ENCODE peak calls at places on chromosomes 4 and X, in five cellular contexts. Y, Z, N, E and A are unnamed samples.

GRCh38 chr4:99506781-99507180 is 4.0 kb upstream of the C4orf17 start:
- DNase-seq in N (no peak), Y (no peak), E (no peak), Z (no peak), A (no peak)

GRCh38 chr4:100566396-100566795 is 48.6 kb upstream of the EMCN start:
- DNase-seq in Z (no peak), Y (no peak), N (no peak), E (no peak), A (no peak)

GRCh38 chr4:186904104-186904503 is 180.4 kb upstream of the FAT1 start:
- DNase-seq in Y (no peak), Z (peak), E (no peak), N (no peak), A (peak)

GRCh38 chr4:42293967-42294822 is 103.1 kb upstream of the SHISA3 start:
- DNase-seq in E (no peak), N (no peak), Y (no peak), Z (no peak), A (no peak)

GRCh38 chrX:86322913-86323312 is 174.7 kb downstream of the DACH2 start:
- DNase-seq in Y (no peak), N (no peak), E (no peak), Z (no peak), A (no peak)

GRCh38 chr4:21126113-21126512 is 425.9 kb downstream of the PACRGL start:
- DNase-seq in N (no peak), Z (no peak), Y (no peak), E (no peak), A (no peak)

GRCh38 chrX:71195959-71196727 is 26.9 kb upstream of the GJB1 start:
- DNase-seq in E (no peak), Z (no peak), Y (no peak), N (peak), A (no peak)

GRCh38 chr4:139912423-139912822 is 241.6 kb downstream of the MAML3 start:
- DNase-seq in Y (no peak), E (no peak), Z (peak), N (no peak), A (no peak)

GRCh38 chrX:68980906-68981616 is 152.2 kb downstream of the EFNB1 start:
- DNase-seq in N (peak), E (no peak), Z (no peak), Y (no peak), A (no peak)

GRCh38 chr4:1982124-1983052 is 26.4 kb downstream of the NELFA start:
- DNase-seq in N (no peak), E (no peak), Y (no peak), Z (no peak), A (no peak)

GRCh38 chr4:187664011-187664410 is 331.6 kb upstream of the ZFP42 start:
- DNase-seq in N (no peak), E (no peak), Y (no peak), Z (no peak), A (no peak)

GRCh38 chr4:1364748-1365147 is 17.7 kb downstream of the UVSSA start:
- DNase-seq in E (no peak), N (no peak), Z (no peak), Y (no peak), A (no peak)

GRCh38 chr4:33914386-33914785 is 2329.9 kb downstream of the ARAP2 start:
- DNase-seq in E (no peak), Z (no peak), Y (no peak), N (no peak), A (no peak)

GRCh38 chrX:106692425-106693075 is 34.0 kb upstream of the RNF128 start:
- DNase-seq in E (no peak), N (no peak), Y (no peak), Z (no peak), A (no peak)

GRCh38 chr4:176883108-176883550 is 90.4 kb upstream of the VEGFC start:
- DNase-seq in Z (peak), N (no peak), Y (no peak), E (no peak), A (peak)

DNA sequence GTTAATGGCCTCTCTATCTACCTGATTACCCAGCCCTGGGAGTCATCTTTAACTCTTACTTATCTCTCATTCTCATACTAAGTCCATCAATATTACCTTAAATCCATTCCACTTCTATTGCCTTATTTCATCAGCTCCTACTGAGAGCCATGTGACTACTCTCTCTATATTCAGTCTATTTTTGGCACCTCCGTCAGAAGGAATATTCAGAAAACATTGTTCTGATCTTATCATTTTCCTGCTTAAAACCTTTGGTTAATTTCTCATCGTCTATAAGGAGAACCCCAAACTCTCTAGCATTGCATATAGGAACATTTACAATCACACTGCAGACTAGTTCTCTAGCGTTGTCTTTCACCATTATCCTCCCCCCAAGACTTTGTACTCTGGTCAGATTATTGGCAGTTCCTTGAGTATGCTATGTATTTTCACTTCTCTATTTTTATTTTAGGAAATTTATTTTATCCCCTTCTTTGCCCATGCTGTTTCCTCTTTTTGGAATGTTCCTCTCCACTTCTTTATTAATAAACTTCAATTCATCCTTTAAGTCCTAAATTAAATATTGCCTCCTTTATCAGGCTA is 13.7 kb upstream of the AMMECR1 start:
- DNase-seq in Y (no peak), Z (no peak), E (no peak), N (no peak), A (no peak)
- H2AFZ ChIP-seq in Y (no peak), Z (no peak), E (no peak), N (no peak), A (no peak)

DNA sequence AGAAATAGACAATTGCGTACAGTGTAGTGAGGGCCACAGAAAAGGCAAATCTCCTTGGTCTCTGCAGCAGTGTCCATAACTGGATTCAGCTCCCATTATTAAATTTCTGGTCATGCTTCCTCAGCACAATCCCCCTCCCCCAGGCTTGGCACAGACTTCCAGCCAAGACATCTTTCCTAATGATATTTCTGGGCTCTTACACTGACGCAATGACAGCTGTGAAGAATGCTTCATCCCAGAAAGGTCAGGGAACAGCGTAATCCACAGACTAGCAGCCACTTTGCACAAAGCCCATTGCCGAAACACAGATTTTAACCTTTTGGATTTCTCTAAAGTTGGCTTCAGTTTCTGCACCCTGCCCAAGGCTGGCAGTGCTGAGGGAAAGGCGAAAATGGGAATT is 597.6 kb upstream of the CPEB2 start:
- DNase-seq in Y (no peak), N (no peak), E (no peak), Z (no peak), A (no peak)
- H2BK15ac ChIP-seq in Y (no peak), N (no peak), E (no peak), Z (no peak), A (no peak)

GRCh38 chrX:19630776-19631707 is 115.7 kb upstream of the MAP3K15 start:
- DNase-seq in N (no peak), Z (no peak), Y (no peak), E (no peak), A (no peak)
- H2AK5ac ChIP-seq in N (no peak), Z (no peak), Y (no peak), E (no peak), A (no peak)

GRCh38 chr4:13706716-13707115 is 79.2 kb upstream of the BOD1L1 start:
- DNase-seq in Y (no peak), Z (no peak), N (no peak), E (no peak), A (no peak)
- H2AFZ ChIP-seq in Y (no peak), Z (no peak), N (no peak), E (no peak), A (no peak)

DNA sequence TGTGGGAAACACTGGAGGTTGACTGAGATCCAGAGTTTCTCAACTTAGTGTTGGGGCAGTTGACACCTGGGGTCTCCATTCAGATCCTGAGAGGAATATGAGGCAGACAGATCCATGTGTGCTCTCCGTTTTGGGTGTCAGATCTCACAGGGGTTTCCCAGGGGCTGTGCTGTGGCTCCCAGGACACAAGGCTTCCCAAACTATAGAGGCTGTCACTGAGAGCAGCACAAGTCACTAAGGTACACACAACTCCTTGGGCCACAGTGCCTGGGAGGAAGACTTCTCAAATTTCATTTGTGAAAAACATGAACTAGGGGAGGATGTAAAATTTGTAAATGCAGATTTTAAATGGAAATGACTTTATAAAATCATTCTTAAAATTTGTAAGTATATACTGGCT is 363.6 kb downstream of the FBXO8 start:
- DNase-seq in E (no peak), Y (no peak), Z (no peak), N (no peak), A (no peak)
- H2BK15ac ChIP-seq in E (no peak), Y (no peak), Z (no peak), N (no peak), A (no peak)

DNA sequence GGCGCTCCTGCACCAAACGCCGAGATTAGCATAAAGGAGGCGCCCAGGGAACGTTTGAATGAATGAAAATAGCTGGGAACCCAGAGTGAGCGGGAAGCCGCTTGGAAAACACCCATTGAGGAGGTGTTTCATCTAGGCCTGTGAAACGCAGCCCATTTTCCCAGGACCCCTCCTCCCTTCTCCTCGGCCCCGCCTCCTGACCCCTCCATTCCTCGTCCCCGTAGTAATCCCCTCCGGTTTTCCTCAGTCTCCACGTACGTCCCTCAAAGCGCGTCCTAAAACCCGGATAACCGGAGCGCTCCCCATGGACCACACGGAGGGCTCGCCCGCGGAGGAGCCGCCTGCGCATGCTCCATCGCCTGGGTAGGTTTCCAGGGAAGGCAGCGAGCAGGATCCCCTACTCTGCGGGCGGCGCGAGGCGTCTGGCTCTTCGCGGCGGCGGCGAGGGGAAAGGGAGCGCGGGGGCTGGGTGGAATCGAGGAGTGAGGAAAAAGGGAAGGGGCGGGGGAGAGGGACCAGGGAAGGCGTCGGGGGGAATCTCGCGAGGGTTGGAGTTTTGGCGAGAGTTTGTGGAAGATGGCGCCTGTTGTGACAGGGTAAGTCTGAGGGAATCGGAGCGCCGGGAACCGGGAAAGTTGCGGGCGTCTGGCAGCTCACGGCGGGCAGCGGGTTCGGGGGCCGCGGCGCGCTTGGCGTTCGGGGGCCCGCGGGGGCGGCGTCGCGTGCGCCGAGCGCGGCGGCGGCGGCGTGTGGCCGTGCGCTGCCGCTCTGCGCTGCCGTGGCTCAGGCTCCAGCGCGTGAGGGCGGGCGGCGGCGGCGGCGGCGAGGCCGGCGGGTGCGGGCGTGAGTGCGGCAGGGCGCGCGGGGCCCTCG is at the start of gene RBPJ:
- DNase-seq in N (peak), E (peak), Y (peak), Z (peak), A (peak)
- H2AK5ac ChIP-seq in N (peak), E (no peak), Y (peak), Z (peak), A (no peak)

GRCh38 chr4:166073783-166074182 is 200.7 kb downstream of the TLL1 start:
- DNase-seq in E (no peak), Z (no peak), N (no peak), Y (no peak), A (no peak)

GRCh38 chr4:166078383-166078782 is 205.3 kb downstream of the TLL1 start:
- DNase-seq in N (no peak), Y (no peak), Z (no peak), E (no peak), A (no peak)

GRCh38 chr4:166077782-166078181 is 204.7 kb downstream of the TLL1 start:
- DNase-seq in Y (no peak), N (no peak), E (no peak), Z (no peak), A (no peak)

GRCh38 chr4:166075599-166075998 is 202.6 kb downstream of the TLL1 start:
- DNase-seq in E (no peak), Y (no peak), N (no peak), Z (no peak), A (no peak)

DNA sequence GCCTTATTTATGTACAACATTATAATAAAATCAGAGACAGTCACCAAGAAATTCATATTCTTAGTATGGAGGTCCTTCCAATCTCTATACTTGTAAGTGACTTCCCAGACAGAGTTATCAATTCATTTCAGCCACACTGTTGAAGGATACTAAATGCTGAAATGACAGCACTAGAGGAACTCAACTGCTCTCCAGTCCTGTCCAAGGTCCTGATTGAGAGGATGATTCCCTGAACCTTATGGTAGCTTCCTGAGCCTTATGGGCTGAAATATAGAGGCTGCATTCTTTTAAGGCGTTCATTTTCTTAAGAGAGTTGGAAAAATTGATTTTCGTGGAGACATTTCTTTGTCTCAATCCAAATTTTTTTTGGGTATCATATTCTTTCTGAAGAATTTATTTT is 205.9 kb downstream of the TLL1 start:
- DNase-seq in E (no peak), Z (no peak), N (no peak), Y (no peak), A (peak)
- H2AFZ ChIP-seq in E (no peak), Z (no peak), N (no peak), Y (no peak), A (no peak)